ENCODE peak calls at places on chromosome 11, in ten cellular contexts. One of them, this sample, is unnamed.

GRCh38 chr11:67267188-67268035 is 1.1 kb downstream of the GRK2 start:
- DNase-seq in HEK293T: no peak
- DNase-seq in activated T-helper 1 cell treated with anti-CD3 and anti-CD28 coated beads, Interleukin-12 subunit alpha, Interleukin-12 subunit beta, Interleukin-2, Interleukin-4 antibody, amounts not matched to agents 30 ng/mL and 10 ng/mL and 1 ng/mL, durations not matched to agents 14 hours and 24 hours and 36 hours: no peak
- DNase-seq in activated CD4-positive, alpha-beta T cell treated with anti-CD3 and anti-CD28 coated beads, Interleukin-2, amount 50 U/mL, for 48 hours: peak; percentile 49
- DNase-seq in HCT116: no peak
- DNase-seq in ELR: peak; percentile 24
- DNase-seq in NCI-H510A: peak; percentile 70
- DNase-seq in CD4-positive, CD25-positive, alpha-beta regulatory T cell: no peak
- DNase-seq in psoas muscle: peak; percentile 63
- DNase-seq in colonic mucosa: peak; percentile 83
- DNase-seq in this sample: peak; percentile 82

GRCh38 chr11:88404363-88404762 is 66.8 kb upstream of the CTSC start:
- DNase-seq in NCI-H510A: no peak
- DNase-seq in HEK293T: no peak
- DNase-seq in activated CD4-positive, alpha-beta T cell treated with anti-CD3 and anti-CD28 coated beads, Interleukin-2, amount 50 U/mL, for 48 hours: no peak
- DNase-seq in ELR: no peak
- DNase-seq in activated T-helper 1 cell treated with anti-CD3 and anti-CD28 coated beads, Interleukin-12 subunit alpha, Interleukin-12 subunit beta, Interleukin-2, Interleukin-4 antibody, amounts not matched to agents 30 ng/mL and 10 ng/mL and 1 ng/mL, durations not matched to agents 14 hours and 24 hours and 36 hours: no peak
- DNase-seq in HCT116: no peak
- DNase-seq in colonic mucosa: no peak
- DNase-seq in psoas muscle: no peak
- DNase-seq in CD4-positive, CD25-positive, alpha-beta regulatory T cell: no peak
- DNase-seq in this sample: no peak

GRCh38 chr11:3170756-3171670 is 5.9 kb upstream of the OSBPL5 start:
- DNase-seq in NCI-H510A: no peak
- DNase-seq in activated T-helper 1 cell treated with anti-CD3 and anti-CD28 coated beads, Interleukin-12 subunit alpha, Interleukin-12 subunit beta, Interleukin-2, Interleukin-4 antibody, amounts not matched to agents 30 ng/mL and 10 ng/mL and 1 ng/mL, durations not matched to agents 14 hours and 24 hours and 36 hours: no peak
- DNase-seq in HCT116: no peak
- DNase-seq in colonic mucosa: no peak
- DNase-seq in psoas muscle: peak; percentile 20
- DNase-seq in CD4-positive, CD25-positive, alpha-beta regulatory T cell: no peak
- DNase-seq in ELR: no peak
- DNase-seq in HEK293T: no peak
- DNase-seq in activated CD4-positive, alpha-beta T cell treated with anti-CD3 and anti-CD28 coated beads, Interleukin-2, amount 50 U/mL, for 48 hours: no peak
- DNase-seq in this sample: no peak

GRCh38 chr11:27847496-27847895 is 147.2 kb upstream of the BDNF start:
- DNase-seq in psoas muscle: no peak
- DNase-seq in HEK293T: no peak
- DNase-seq in HCT116: no peak
- DNase-seq in ELR: no peak
- DNase-seq in activated T-helper 1 cell treated with anti-CD3 and anti-CD28 coated beads, Interleukin-12 subunit alpha, Interleukin-12 subunit beta, Interleukin-2, Interleukin-4 antibody, amounts not matched to agents 30 ng/mL and 10 ng/mL and 1 ng/mL, durations not matched to agents 14 hours and 24 hours and 36 hours: no peak
- DNase-seq in CD4-positive, CD25-positive, alpha-beta regulatory T cell: no peak
- DNase-seq in NCI-H510A: no peak
- DNase-seq in activated CD4-positive, alpha-beta T cell treated with anti-CD3 and anti-CD28 coated beads, Interleukin-2, amount 50 U/mL, for 48 hours: no peak
- DNase-seq in colonic mucosa: no peak
- DNase-seq in this sample: no peak

GRCh38 chr11:103806130-103806900 is 230.1 kb upstream of the DDI1 start:
- DNase-seq in psoas muscle: no peak
- DNase-seq in activated T-helper 1 cell treated with anti-CD3 and anti-CD28 coated beads, Interleukin-12 subunit alpha, Interleukin-12 subunit beta, Interleukin-2, Interleukin-4 antibody, amounts not matched to agents 30 ng/mL and 10 ng/mL and 1 ng/mL, durations not matched to agents 14 hours and 24 hours and 36 hours: no peak
- DNase-seq in CD4-positive, CD25-positive, alpha-beta regulatory T cell: no peak
- DNase-seq in HCT116: no peak
- DNase-seq in NCI-H510A: no peak
- DNase-seq in HEK293T: no peak
- DNase-seq in colonic mucosa: no peak
- DNase-seq in activated CD4-positive, alpha-beta T cell treated with anti-CD3 and anti-CD28 coated beads, Interleukin-2, amount 50 U/mL, for 48 hours: no peak
- DNase-seq in ELR: peak; percentile 59
- DNase-seq in this sample: no peak

GRCh38 chr11:84906995-84907394 is 720.1 kb downstream of the DLG2 start:
- DNase-seq in CD4-positive, CD25-positive, alpha-beta regulatory T cell: no peak
- DNase-seq in HCT116: no peak
- DNase-seq in psoas muscle: no peak
- DNase-seq in ELR: no peak
- DNase-seq in HEK293T: no peak
- DNase-seq in activated T-helper 1 cell treated with anti-CD3 and anti-CD28 coated beads, Interleukin-12 subunit alpha, Interleukin-12 subunit beta, Interleukin-2, Interleukin-4 antibody, amounts not matched to agents 30 ng/mL and 10 ng/mL and 1 ng/mL, durations not matched to agents 14 hours and 24 hours and 36 hours: no peak
- DNase-seq in activated CD4-positive, alpha-beta T cell treated with anti-CD3 and anti-CD28 coated beads, Interleukin-2, amount 50 U/mL, for 48 hours: no peak
- DNase-seq in colonic mucosa: no peak
- DNase-seq in NCI-H510A: no peak
- DNase-seq in this sample: no peak

GRCh38 chr11:35332524-35332923 is 86.8 kb downstream of the SLC1A2 start:
- DNase-seq in activated T-helper 1 cell treated with anti-CD3 and anti-CD28 coated beads, Interleukin-12 subunit alpha, Interleukin-12 subunit beta, Interleukin-2, Interleukin-4 antibody, amounts not matched to agents 30 ng/mL and 10 ng/mL and 1 ng/mL, durations not matched to agents 14 hours and 24 hours and 36 hours: no peak
- DNase-seq in HCT116: no peak
- DNase-seq in CD4-positive, CD25-positive, alpha-beta regulatory T cell: no peak
- DNase-seq in HEK293T: no peak
- DNase-seq in NCI-H510A: no peak
- DNase-seq in psoas muscle: no peak
- DNase-seq in colonic mucosa: no peak
- DNase-seq in ELR: no peak
- DNase-seq in activated CD4-positive, alpha-beta T cell treated with anti-CD3 and anti-CD28 coated beads, Interleukin-2, amount 50 U/mL, for 48 hours: no peak
- DNase-seq in this sample: no peak

GRCh38 chr11:44065161-44065571 is 904 bp upstream of the ACCS start:
- DNase-seq in NCI-H510A: no peak
- DNase-seq in HCT116: no peak
- DNase-seq in ELR: no peak
- DNase-seq in psoas muscle: no peak
- DNase-seq in colonic mucosa: no peak
- DNase-seq in activated T-helper 1 cell treated with anti-CD3 and anti-CD28 coated beads, Interleukin-12 subunit alpha, Interleukin-12 subunit beta, Interleukin-2, Interleukin-4 antibody, amounts not matched to agents 30 ng/mL and 10 ng/mL and 1 ng/mL, durations not matched to agents 14 hours and 24 hours and 36 hours: no peak
- DNase-seq in activated CD4-positive, alpha-beta T cell treated with anti-CD3 and anti-CD28 coated beads, Interleukin-2, amount 50 U/mL, for 48 hours: no peak
- DNase-seq in CD4-positive, CD25-positive, alpha-beta regulatory T cell: no peak
- DNase-seq in HEK293T: no peak
- DNase-seq in this sample: no peak

GRCh38 chr11:30406978-30407762 is 84.3 kb downstream of the ARL14EP start:
- DNase-seq in psoas muscle: no peak
- DNase-seq in HEK293T: no peak
- DNase-seq in ELR: no peak
- DNase-seq in activated CD4-positive, alpha-beta T cell treated with anti-CD3 and anti-CD28 coated beads, Interleukin-2, amount 50 U/mL, for 48 hours: no peak
- DNase-seq in colonic mucosa: no peak
- DNase-seq in CD4-positive, CD25-positive, alpha-beta regulatory T cell: no peak
- DNase-seq in HCT116: no peak
- DNase-seq in NCI-H510A: no peak
- DNase-seq in activated T-helper 1 cell treated with anti-CD3 and anti-CD28 coated beads, Interleukin-12 subunit alpha, Interleukin-12 subunit beta, Interleukin-2, Interleukin-4 antibody, amounts not matched to agents 30 ng/mL and 10 ng/mL and 1 ng/mL, durations not matched to agents 14 hours and 24 hours and 36 hours: no peak
- DNase-seq in this sample: no peak

GRCh38 chr11:57905439-57905838 is 118.2 kb upstream of the OR9Q1 start:
- DNase-seq in NCI-H510A: no peak
- DNase-seq in activated CD4-positive, alpha-beta T cell treated with anti-CD3 and anti-CD28 coated beads, Interleukin-2, amount 50 U/mL, for 48 hours: no peak
- DNase-seq in HCT116: no peak
- DNase-seq in CD4-positive, CD25-positive, alpha-beta regulatory T cell: no peak
- DNase-seq in psoas muscle: no peak
- DNase-seq in activated T-helper 1 cell treated with anti-CD3 and anti-CD28 coated beads, Interleukin-12 subunit alpha, Interleukin-12 subunit beta, Interleukin-2, Interleukin-4 antibody, amounts not matched to agents 30 ng/mL and 10 ng/mL and 1 ng/mL, durations not matched to agents 14 hours and 24 hours and 36 hours: no peak
- DNase-seq in colonic mucosa: peak; percentile 33
- DNase-seq in HEK293T: no peak
- DNase-seq in ELR: no peak
- DNase-seq in this sample: no peak

GRCh38 chr11:123195182-123196059 is at the start of gene CLMP:
- DNase-seq in HEK293T: no peak
- DNase-seq in NCI-H510A: no peak
- DNase-seq in CD4-positive, CD25-positive, alpha-beta regulatory T cell: no peak
- DNase-seq in psoas muscle: peak; percentile 60
- DNase-seq in activated CD4-positive, alpha-beta T cell treated with anti-CD3 and anti-CD28 coated beads, Interleukin-2, amount 50 U/mL, for 48 hours: peak; percentile 15
- DNase-seq in ELR: peak; percentile 77
- DNase-seq in activated T-helper 1 cell treated with anti-CD3 and anti-CD28 coated beads, Interleukin-12 subunit alpha, Interleukin-12 subunit beta, Interleukin-2, Interleukin-4 antibody, amounts not matched to agents 30 ng/mL and 10 ng/mL and 1 ng/mL, durations not matched to agents 14 hours and 24 hours and 36 hours: no peak
- DNase-seq in HCT116: no peak
- DNase-seq in colonic mucosa: peak; percentile 41
- DNase-seq in this sample: no peak

GRCh38 chr11:117511483-117511934 is 183.9 kb downstream of the CEP164 start:
- DNase-seq in CD4-positive, CD25-positive, alpha-beta regulatory T cell: no peak
- DNase-seq in activated T-helper 1 cell treated with anti-CD3 and anti-CD28 coated beads, Interleukin-12 subunit alpha, Interleukin-12 subunit beta, Interleukin-2, Interleukin-4 antibody, amounts not matched to agents 30 ng/mL and 10 ng/mL and 1 ng/mL, durations not matched to agents 14 hours and 24 hours and 36 hours: no peak
- DNase-seq in NCI-H510A: no peak
- DNase-seq in ELR: no peak
- DNase-seq in HCT116: no peak
- DNase-seq in psoas muscle: no peak
- DNase-seq in HEK293T: no peak
- DNase-seq in activated CD4-positive, alpha-beta T cell treated with anti-CD3 and anti-CD28 coated beads, Interleukin-2, amount 50 U/mL, for 48 hours: no peak
- DNase-seq in colonic mucosa: no peak
- DNase-seq in this sample: no peak

GRCh38 chr11:45850446-45850845 is 3.2 kb downstream of the CRY2 start:
- DNase-seq in CD4-positive, CD25-positive, alpha-beta regulatory T cell: no peak
- DNase-seq in HEK293T: no peak
- DNase-seq in ELR: peak; percentile 43
- DNase-seq in colonic mucosa: no peak
- DNase-seq in activated T-helper 1 cell treated with anti-CD3 and anti-CD28 coated beads, Interleukin-12 subunit alpha, Interleukin-12 subunit beta, Interleukin-2, Interleukin-4 antibody, amounts not matched to agents 30 ng/mL and 10 ng/mL and 1 ng/mL, durations not matched to agents 14 hours and 24 hours and 36 hours: no peak
- DNase-seq in HCT116: no peak
- DNase-seq in activated CD4-positive, alpha-beta T cell treated with anti-CD3 and anti-CD28 coated beads, Interleukin-2, amount 50 U/mL, for 48 hours: no peak
- DNase-seq in NCI-H510A: no peak
- DNase-seq in psoas muscle: no peak
- DNase-seq in this sample: no peak

GRCh38 chr11:95682552-95682951 is 107.0 kb downstream of the FAM76B start:
- DNase-seq in CD4-positive, CD25-positive, alpha-beta regulatory T cell: no peak
- DNase-seq in HEK293T: no peak
- DNase-seq in colonic mucosa: no peak
- DNase-seq in HCT116: no peak
- DNase-seq in NCI-H510A: no peak
- DNase-seq in activated T-helper 1 cell treated with anti-CD3 and anti-CD28 coated beads, Interleukin-12 subunit alpha, Interleukin-12 subunit beta, Interleukin-2, Interleukin-4 antibody, amounts not matched to agents 30 ng/mL and 10 ng/mL and 1 ng/mL, durations not matched to agents 14 hours and 24 hours and 36 hours: peak; percentile 37
- DNase-seq in ELR: no peak
- DNase-seq in psoas muscle: no peak
- DNase-seq in activated CD4-positive, alpha-beta T cell treated with anti-CD3 and anti-CD28 coated beads, Interleukin-2, amount 50 U/mL, for 48 hours: peak; percentile 51
- DNase-seq in this sample: peak; percentile 49

GRCh38 chr11:57703341-57703740 is 8.7 kb downstream of the MED19 start:
- DNase-seq in colonic mucosa: no peak
- DNase-seq in activated CD4-positive, alpha-beta T cell treated with anti-CD3 and anti-CD28 coated beads, Interleukin-2, amount 50 U/mL, for 48 hours: no peak
- DNase-seq in HCT116: no peak
- DNase-seq in CD4-positive, CD25-positive, alpha-beta regulatory T cell: no peak
- DNase-seq in NCI-H510A: no peak
- DNase-seq in ELR: no peak
- DNase-seq in HEK293T: no peak
- DNase-seq in psoas muscle: no peak
- DNase-seq in activated T-helper 1 cell treated with anti-CD3 and anti-CD28 coated beads, Interleukin-12 subunit alpha, Interleukin-12 subunit beta, Interleukin-2, Interleukin-4 antibody, amounts not matched to agents 30 ng/mL and 10 ng/mL and 1 ng/mL, durations not matched to agents 14 hours and 24 hours and 36 hours: no peak
- DNase-seq in this sample: no peak

GRCh38 chr11:65425971-65426838 is 3.6 kb downstream of the NEAT1 start:
- DNase-seq in CD4-positive, CD25-positive, alpha-beta regulatory T cell: no peak
- DNase-seq in activated T-helper 1 cell treated with anti-CD3 and anti-CD28 coated beads, Interleukin-12 subunit alpha, Interleukin-12 subunit beta, Interleukin-2, Interleukin-4 antibody, amounts not matched to agents 30 ng/mL and 10 ng/mL and 1 ng/mL, durations not matched to agents 14 hours and 24 hours and 36 hours: no peak
- DNase-seq in colonic mucosa: no peak
- DNase-seq in HCT116: peak; percentile 42
- DNase-seq in ELR: peak; percentile 94
- DNase-seq in NCI-H510A: no peak
- DNase-seq in HEK293T: no peak
- DNase-seq in activated CD4-positive, alpha-beta T cell treated with anti-CD3 and anti-CD28 coated beads, Interleukin-2, amount 50 U/mL, for 48 hours: peak; percentile 48
- DNase-seq in psoas muscle: no peak
- DNase-seq in this sample: no peak

GRCh38 chr11:118609380-118610219 is 2.2 kb downstream of the PHLDB1 start:
- DNase-seq in psoas muscle: no peak
- DNase-seq in CD4-positive, CD25-positive, alpha-beta regulatory T cell: peak; percentile 11
- DNase-seq in activated CD4-positive, alpha-beta T cell treated with anti-CD3 and anti-CD28 coated beads, Interleukin-2, amount 50 U/mL, for 48 hours: peak; percentile 34
- DNase-seq in colonic mucosa: no peak
- DNase-seq in NCI-H510A: no peak
- DNase-seq in activated T-helper 1 cell treated with anti-CD3 and anti-CD28 coated beads, Interleukin-12 subunit alpha, Interleukin-12 subunit beta, Interleukin-2, Interleukin-4 antibody, amounts not matched to agents 30 ng/mL and 10 ng/mL and 1 ng/mL, durations not matched to agents 14 hours and 24 hours and 36 hours: no peak
- DNase-seq in ELR: peak; percentile 43
- DNase-seq in HCT116: no peak
- DNase-seq in HEK293T: no peak
- DNase-seq in this sample: no peak